ENCODE peak calls at places on chromosomes 5 and 9, in seven cellular contexts. U, Z, R, J, C, H and L are unnamed samples.

GRCh38 chr9:6692891-6693361 is 47.4 kb upstream of the GLDC start:
- DNase-seq in U (no peak), Z (no peak), R (no peak), J (no peak), C (no peak), H (no peak), L (no peak)

GRCh38 chr5:59540366-59540765 is 353.2 kb downstream of the PDE4D start:
- DNase-seq in U (no peak), Z (no peak), R (no peak), J (no peak), C (no peak), H (no peak), L (no peak)

GRCh38 chr9:6194934-6195333 is 20.7 kb upstream of the IL33 start:
- DNase-seq in U (no peak), Z (no peak), R (no peak), J (no peak), C (no peak), H (no peak), L (no peak)

GRCh38 chr5:98096155-98096554 is 677.3 kb upstream of the RGMB start:
- DNase-seq in U (peak), Z (no peak), R (peak), J (no peak), C (peak), H (no peak), L (no peak)

GRCh38 chr5:178576591-178577351 is 13.4 kb downstream of the COL23A1 start:
- DNase-seq in U (no peak), Z (no peak), R (no peak), J (peak), C (no peak), H (no peak), L (no peak)

GRCh38 chr9:5269249-5269715 is 35.2 kb downstream of the RLN2 start:
- DNase-seq in U (peak), Z (no peak), R (peak), J (no peak), C (peak), H (no peak), L (no peak)

GRCh38 chr5:57777174-57777581 is 294.6 kb upstream of the ACTBL2 start:
- DNase-seq in U (no peak), Z (no peak), R (no peak), J (no peak), C (no peak), H (no peak), L (no peak)

GRCh38 chr9:130058887-130059286 is 5.2 kb downstream of the GPR107 start:
- DNase-seq in U (no peak), Z (no peak), R (no peak), J (no peak), C (no peak), H (no peak), L (no peak)

GRCh38 chr9:133514475-133515239 is 10.1 kb downstream of the MYMK start:
- DNase-seq in U (no peak), Z (no peak), R (no peak), J (peak), C (no peak), H (no peak), L (no peak)

GRCh38 chr5:171882118-171882517 is 96.5 kb downstream of the SMIM23 start:
- DNase-seq in U (no peak), Z (no peak), R (no peak), J (no peak), C (no peak), H (no peak), L (no peak)

GRCh38 chr9:6686396-6686795 is 40.9 kb upstream of the GLDC start:
- DNase-seq in U (peak), Z (no peak), R (peak), J (no peak), C (no peak), H (no peak), L (no peak)

GRCh38 chr5:138770291-138770690 is 17.1 kb downstream of the CTNNA1 start:
- DNase-seq in U (no peak), Z (no peak), R (no peak), J (no peak), C (no peak), H (no peak), L (no peak)

GRCh38 chr9:104633976-104634520 is 16.0 kb upstream of the OR13C9 start:
- DNase-seq in U (no peak), Z (no peak), R (no peak), J (no peak), C (no peak), H (no peak), L (no peak)

GRCh38 chr9:95508242-95508967 is 8.4 kb downstream of the PTCH1 start:
- DNase-seq in U (peak), Z (peak), R (peak), J (peak), C (no peak), H (peak), L (peak)

GRCh38 chr5:161382702-161383101 is 163.8 kb downstream of the GABRB2 start:
- DNase-seq in U (no peak), Z (no peak), R (no peak), J (no peak), C (no peak), H (no peak), L (no peak)

GRCh38 chr9:26261503-26262330 is 583.5 kb upstream of the TUSC1 start:
- DNase-seq in U (peak), Z (no peak), R (peak), J (no peak), C (peak), H (no peak), L (no peak)

GRCh38 chr9:76926846-76927245 is 20.9 kb upstream of the PRUNE2 start:
- DNase-seq in U (no peak), Z (no peak), R (no peak), J (no peak), C (no peak), H (no peak), L (no peak)

GRCh38 chr9:31243386-31243785 is 1141.1 kb upstream of the ACO1 start:
- DNase-seq in U (no peak), Z (no peak), R (no peak), J (no peak), C (no peak), H (no peak), L (no peak)

GRCh38 chr5:89191374-89191773 is 308.4 kb upstream of the MEF2C start:
- DNase-seq in U (no peak), Z (no peak), R (no peak), J (no peak), C (no peak), H (no peak), L (no peak)

GRCh38 chr9:136352682-136353081 is 10.9 kb downstream of the DNLZ start:
- DNase-seq in U (no peak), Z (no peak), R (no peak), J (no peak), C (no peak), H (no peak), L (no peak)

GRCh38 chr5:82307431-82307830 is 29.3 kb upstream of the RPS23 start:
- DNase-seq in U (no peak), Z (no peak), R (peak), J (no peak), C (no peak), H (no peak), L (no peak)

GRCh38 chr5:171931163-171931562 is 75.3 kb downstream of the FBXW11 start:
- DNase-seq in U (no peak), Z (no peak), R (no peak), J (no peak), C (no peak), H (no peak), L (no peak)

GRCh38 chr9:6896562-6896961 is 138.8 kb downstream of the KDM4C start:
- DNase-seq in U (peak), Z (no peak), R (no peak), J (no peak), C (no peak), H (no peak), L (no peak)

GRCh38 chr9:113999256-114000062 is 78.6 kb downstream of the AMBP start:
- DNase-seq in U (no peak), Z (no peak), R (no peak), J (no peak), C (no peak), H (no peak), L (no peak)

GRCh38 chr5:36267905-36268304 is 26.2 kb upstream of the NADK2 start:
- DNase-seq in U (no peak), Z (no peak), R (no peak), J (no peak), C (no peak), H (no peak), L (no peak)

GRCh38 chr5:52605317-52605991 is 182.3 kb upstream of the ITGA1 start:
- DNase-seq in U (peak), Z (no peak), R (no peak), J (no peak), C (no peak), H (no peak), L (no peak)

GRCh38 chr9:136726631-136727191 is 14.3 kb downstream of the DIPK1B start:
- DNase-seq in U (peak), Z (peak), R (peak), J (no peak), C (no peak), H (peak), L (no peak)

GRCh38 chr5:171867786-171868185 is 82.2 kb downstream of the SMIM23 start:
- DNase-seq in U (peak), Z (no peak), R (no peak), J (no peak), C (no peak), H (no peak), L (no peak)

GRCh38 chr9:138053996-138054752 is 176.6 kb downstream of the CACNA1B start:
- DNase-seq in U (no peak), Z (no peak), R (no peak), J (no peak), C (no peak), H (no peak), L (no peak)

GRCh38 chr5:115954144-115954543 is 8.1 kb upstream of the LVRN start:
- DNase-seq in U (no peak), Z (no peak), R (no peak), J (no peak), C (no peak), H (no peak), L (no peak)

GRCh38 chr9:123007269-123007668 is 26.2 kb upstream of the GPR21 start:
- DNase-seq in U (no peak), Z (no peak), R (no peak), J (no peak), C (no peak), H (no peak), L (no peak)

GRCh38 chr9:92138157-92138959 is 23.1 kb upstream of the SPTLC1 start:
- DNase-seq in U (peak), Z (peak), R (peak), J (peak), C (no peak), H (peak), L (peak)

GRCh38 chr5:80083115-80083890 is 48.2 kb downstream of the THBS4 start:
- DNase-seq in U (peak), Z (no peak), R (peak), J (no peak), C (peak), H (no peak), L (peak)

GRCh38 chr5:133544346-133544745 is 68.0 kb downstream of the FSTL4 start:
- DNase-seq in U (no peak), Z (no peak), R (no peak), J (no peak), C (no peak), H (no peak), L (no peak)

GRCh38 chr9:482736-483135 is 268.1 kb downstream of the DOCK8 start:
- DNase-seq in U (no peak), Z (no peak), R (no peak), J (no peak), C (no peak), H (no peak), L (no peak)

GRCh38 chr5:142156839-142157463 is 48.4 kb downstream of the NDFIP1 start:
- DNase-seq in U (no peak), Z (no peak), R (no peak), J (no peak), C (no peak), H (no peak), L (no peak)

GRCh38 chr5:68848086-68848485 is 245.7 kb upstream of the SLC30A5 start:
- DNase-seq in U (peak), Z (no peak), R (peak), J (no peak), C (no peak), H (no peak), L (no peak)

GRCh38 chr9:101119206-101119819 is 90.8 kb downstream of the PLPPR1 start:
- DNase-seq in U (peak), Z (peak), R (peak), J (peak), C (no peak), H (no peak), L (no peak)